ENCODE peak calls at places on chromosome 13, in four cellular contexts. One of them, this sample, is unnamed.

GRCh38 chr13:110158201-110158600 is 148.8 kb downstream of the COL4A1 start:
- DNase-seq in activated CD4-positive, CD25-positive, alpha-beta regulatory T cell treated with anti-CD3 and anti-CD28 coated beads, Interleukin-2, amount 50 U/mL, for 72 hours: no peak
- DNase-seq in COR-L47: no peak
- DNase-seq in aorta: no peak
- DNase-seq in this sample: no peak

GRCh38 chr13:97116754-97117153 is 105.4 kb upstream of the MBNL2 start:
- DNase-seq in activated CD4-positive, CD25-positive, alpha-beta regulatory T cell treated with anti-CD3 and anti-CD28 coated beads, Interleukin-2, amount 50 U/mL, for 72 hours: no peak
- DNase-seq in COR-L47: peak
- DNase-seq in aorta: no peak
- DNase-seq in this sample: no peak

GRCh38 chr13:22960827-22961226 is 220.0 kb upstream of the SGCG start:
- DNase-seq in activated CD4-positive, CD25-positive, alpha-beta regulatory T cell treated with anti-CD3 and anti-CD28 coated beads, Interleukin-2, amount 50 U/mL, for 72 hours: no peak
- DNase-seq in COR-L47: no peak
- DNase-seq in aorta: no peak
- DNase-seq in this sample: no peak

GRCh38 chr13:20609145-20609544 is 42.2 kb downstream of the IFT88 start:
- DNase-seq in activated CD4-positive, CD25-positive, alpha-beta regulatory T cell treated with anti-CD3 and anti-CD28 coated beads, Interleukin-2, amount 50 U/mL, for 72 hours: no peak
- DNase-seq in COR-L47: no peak
- DNase-seq in aorta: no peak
- DNase-seq in this sample: no peak

GRCh38 chr13:106804996-106805395 is 237.1 kb upstream of the ARGLU1 start:
- DNase-seq in activated CD4-positive, CD25-positive, alpha-beta regulatory T cell treated with anti-CD3 and anti-CD28 coated beads, Interleukin-2, amount 50 U/mL, for 72 hours: no peak
- DNase-seq in COR-L47: no peak
- DNase-seq in aorta: no peak
- DNase-seq in this sample: no peak

GRCh38 chr13:33174491-33174890 is 111.1 kb downstream of the STARD13 start:
- DNase-seq in activated CD4-positive, CD25-positive, alpha-beta regulatory T cell treated with anti-CD3 and anti-CD28 coated beads, Interleukin-2, amount 50 U/mL, for 72 hours: no peak
- DNase-seq in COR-L47: no peak
- DNase-seq in aorta: no peak
- DNase-seq in this sample: peak

GRCh38 chr13:51821666-51822065 is 17.7 kb upstream of the DHRS12 start:
- DNase-seq in activated CD4-positive, CD25-positive, alpha-beta regulatory T cell treated with anti-CD3 and anti-CD28 coated beads, Interleukin-2, amount 50 U/mL, for 72 hours: no peak
- DNase-seq in COR-L47: no peak
- DNase-seq in aorta: no peak
- DNase-seq in this sample: no peak

GRCh38 chr13:21067794-21068193 is 6.4 kb upstream of the LATS2 start:
- DNase-seq in activated CD4-positive, CD25-positive, alpha-beta regulatory T cell treated with anti-CD3 and anti-CD28 coated beads, Interleukin-2, amount 50 U/mL, for 72 hours: no peak
- DNase-seq in COR-L47: no peak
- DNase-seq in aorta: no peak
- DNase-seq in this sample: no peak

GRCh38 chr13:48730971-48731658 is 77.4 kb downstream of the CYSLTR2 start:
- DNase-seq in activated CD4-positive, CD25-positive, alpha-beta regulatory T cell treated with anti-CD3 and anti-CD28 coated beads, Interleukin-2, amount 50 U/mL, for 72 hours: no peak
- DNase-seq in COR-L47: no peak
- DNase-seq in aorta: no peak
- DNase-seq in this sample: no peak

GRCh38 chr13:101706651-101707050 is 254.2 kb downstream of the ITGBL1 start:
- DNase-seq in activated CD4-positive, CD25-positive, alpha-beta regulatory T cell treated with anti-CD3 and anti-CD28 coated beads, Interleukin-2, amount 50 U/mL, for 72 hours: no peak
- DNase-seq in COR-L47: no peak
- DNase-seq in aorta: peak
- DNase-seq in this sample: no peak

GRCh38 chr13:100461309-100462035 is 127.1 kb downstream of the GGACT start:
- DNase-seq in activated CD4-positive, CD25-positive, alpha-beta regulatory T cell treated with anti-CD3 and anti-CD28 coated beads, Interleukin-2, amount 50 U/mL, for 72 hours: no peak
- DNase-seq in COR-L47: peak
- DNase-seq in aorta: no peak
- DNase-seq in this sample: peak

GRCh38 chr13:40993119-40993518 is 26.0 kb downstream of the ELF1 start:
- DNase-seq in activated CD4-positive, CD25-positive, alpha-beta regulatory T cell treated with anti-CD3 and anti-CD28 coated beads, Interleukin-2, amount 50 U/mL, for 72 hours: no peak
- DNase-seq in COR-L47: peak
- DNase-seq in aorta: no peak
- DNase-seq in this sample: peak

GRCh38 chr13:62887046-62887445 is 1471.4 kb upstream of the PCDH20 start:
- DNase-seq in activated CD4-positive, CD25-positive, alpha-beta regulatory T cell treated with anti-CD3 and anti-CD28 coated beads, Interleukin-2, amount 50 U/mL, for 72 hours: no peak
- DNase-seq in COR-L47: no peak
- DNase-seq in aorta: no peak
- DNase-seq in this sample: no peak

This sample was measured in NCI-H748 treated with DMSO at 0.1 percent for 48 hours.